ENCODE peak calls at places on chromosomes 4 and X, in nine cellular contexts. Y is HS-5; X is adipocyte; P is NAMALWA; H is amniotic epithelial cell; W is stimulated activated CD8-positive, alpha-beta memory T cell treated with anti-CD3 and anti-CD28 coated beads, Interleukin-15, amount 100 ng/mL, for 24 hours; M is H9; D is NT2/D1; O is activated CD8-positive, alpha-beta memory T cell treated with anti-CD3 and anti-CD28 coated beads for 48 hours. U is an unnamed sample.
A peak's percentile ranks its signal among the peaks of the same experiment; 100 is the strongest.

GRCh38 chrX:135505356-135505755 is 15.1 kb upstream of the INTS6L start:
- DNase-seq in D (no peak), P (no peak), H (no peak), Y (no peak), W (no peak), X (no peak), O (no peak), M (no peak), U (no peak)

GRCh38 chr4:89868999-89869589 is 25.6 kb upstream of the MMRN1 start:
- DNase-seq in P (no peak), W (no peak), M (no peak), Y (no peak), H (peak; percentile 7), D (no peak), O (no peak), X (peak; percentile 62), U (peak; percentile 28)

GRCh38 chr4:25253072-25253447 is 19.2 kb downstream of the PI4K2B start:
- DNase-seq in D (no peak), P (no peak), W (no peak), X (no peak), H (no peak), O (no peak), M (no peak), Y (no peak), U (peak; percentile 47)

GRCh38 chr4:56051049-56051709 is 102.4 kb downstream of the CEP135 start:
- DNase-seq in X (no peak), D (no peak), M (no peak), Y (no peak), O (no peak), H (no peak), P (no peak), W (no peak), U (no peak)

GRCh38 chrX:6557690-6558089 is 22.8 kb upstream of the VCX3A start:
- DNase-seq in M (no peak), X (no peak), P (no peak), H (no peak), W (no peak), O (no peak), D (no peak), Y (no peak), U (no peak)

GRCh38 chr4:47852121-47852520 is 14.3 kb upstream of the CORIN start:
- DNase-seq in W (no peak), H (peak; percentile 94), X (peak; percentile 79), O (no peak), D (no peak), Y (no peak), M (no peak), P (no peak), U (peak; percentile 97)

GRCh38 chr4:83548151-83548905 is 12.4 kb downstream of the GPAT3 start:
- DNase-seq in O (no peak), H (peak; percentile 95), Y (peak; percentile 89), P (no peak), W (peak; percentile 18), D (no peak), X (peak; percentile 95), M (peak; percentile 53), U (peak; percentile 92)

GRCh38 chr4:184306470-184306869 is 88.8 kb upstream of the ENPP6 start:
- DNase-seq in O (no peak), Y (no peak), P (no peak), H (no peak), M (no peak), D (no peak), W (no peak), X (no peak), U (no peak)

GRCh38 chr4:86837651-86838050 is 11.5 kb downstream of the SLC10A6 start:
- DNase-seq in X (peak; percentile 19), Y (no peak), H (no peak), W (no peak), O (no peak), M (no peak), D (no peak), P (no peak), U (no peak)

GRCh38 chr4:168907119-168907698 is 102.8 kb downstream of the CBR4 start:
- DNase-seq in X (no peak), D (no peak), Y (no peak), O (no peak), W (no peak), H (no peak), M (no peak), P (no peak), U (no peak)

GRCh38 chr4:36651253-36651652 is 369.8 kb downstream of the DTHD1 start:
- DNase-seq in O (no peak), W (no peak), D (no peak), P (no peak), M (no peak), Y (no peak), H (no peak), X (no peak), U (no peak)

GRCh38 chr4:173990879-173991231 is 292.6 kb downstream of the FBXO8 start:
- DNase-seq in H (peak; percentile 70), W (no peak), X (no peak), D (no peak), P (no peak), O (no peak), Y (no peak), M (no peak), U (peak; percentile 25)

GRCh38 chr4:76748649-76749048 is 149.3 kb downstream of the SOWAHB start:
- DNase-seq in H (peak; percentile 27), M (no peak), Y (no peak), P (peak; percentile 71), W (no peak), X (no peak), D (no peak), O (no peak), U (peak; percentile 70)

GRCh38 chr4:185205697-185206342 is 2.0 kb upstream of the CFAP97 start:
- DNase-seq in O (no peak), H (no peak), W (no peak), M (no peak), X (no peak), Y (no peak), D (no peak), P (peak; percentile 43), U (no peak)

U was measured in choroid plexus epithelial cell.